ENCODE peak calls at places on chromosomes 2 and 18, in seven cellular contexts. T is H9, M is HCT116, O is neural progenitor cell, Y is PC-3, J is K562, K is IMR-90. E is an unnamed sample.
A peak's percentile ranks its signal among the peaks of the same experiment; 100 is the strongest.

GRCh38 chr2:127984551-127984950 is 43.3 kb downstream of the SAP130 start:
- DNase-seq in Y (no peak), M (no peak), J (peak; percentile 22), O (no peak), K (peak; percentile 60), T (no peak), E (peak; percentile 18)

GRCh38 chr18:32368170-32368569 is 102.5 kb downstream of the GAREM1 start:
- DNase-seq in Y (no peak), J (no peak), T (no peak), K (no peak), O (no peak), M (no peak), E (no peak)

GRCh38 chr2:120858764-120859525 is 123.3 kb downstream of the GLI2 start:
- DNase-seq in J (no peak), O (peak; percentile 87), T (peak; percentile 71), M (no peak), K (no peak), Y (no peak), E (no peak)

GRCh38 chr2:216215991-216216390 is 106.8 kb downstream of the XRCC5 start:
- DNase-seq in J (peak; percentile 21), M (no peak), T (no peak), Y (peak; percentile 32), K (peak; percentile 40), O (peak; percentile 14), E (no peak)

GRCh38 chr2:96692094-96692971 is 47.5 kb downstream of the LMAN2L start:
- DNase-seq in M (no peak), Y (no peak), T (no peak), O (no peak), K (no peak), J (no peak), E (no peak)

GRCh38 chr2:239383796-239384156 is 17.0 kb downstream of the HDAC4 start:
- DNase-seq in K (no peak), O (no peak), T (no peak), Y (no peak), M (no peak), J (no peak), E (no peak)

GRCh38 chr2:86194751-86195054 is 559 bp downstream of the IMMT start:
- DNase-seq in Y (peak; percentile 92), O (no peak), K (no peak), M (peak; percentile 90), T (peak; percentile 96), J (no peak), E (no peak)

GRCh38 chr2:216139884-216140283 is 30.7 kb downstream of the XRCC5 start:
- DNase-seq in M (peak; percentile 21), O (peak; percentile 26), Y (peak; percentile 43), K (no peak), J (peak; percentile 13), T (peak; percentile 43), E (no peak)

GRCh38 chr18:51077217-51077616 is 47.2 kb downstream of the SMAD4 start:
- DNase-seq in K (peak; percentile 62), Y (no peak), J (no peak), T (no peak), M (no peak), O (no peak), E (peak; percentile 76)

GRCh38 chr2:30421551-30422436 is 25.3 kb upstream of the LCLAT1 start:
- DNase-seq in K (peak; percentile 84), O (peak; percentile 43), Y (no peak), M (no peak), J (no peak), T (no peak), E (peak; percentile 55)

GRCh38 chr18:46360102-46360699 is 256.0 kb downstream of the HAUS1 start:
- DNase-seq in O (no peak), J (no peak), T (no peak), Y (no peak), K (no peak), M (no peak), E (no peak)

GRCh38 chr2:37809525-37809924 is 115.6 kb upstream of the RMDN2 start:
- DNase-seq in Y (peak; percentile 79), K (peak; percentile 65), O (peak; percentile 9), J (no peak), T (no peak), M (peak; percentile 12), E (no peak)

GRCh38 chr2:165328272-165328671 is 89.1 kb downstream of the SCN2A start:
- DNase-seq in Y (no peak), M (no peak), T (no peak), K (no peak), O (no peak), J (no peak), E (no peak)

GRCh38 chr2:112181571-112182290 is 43.5 kb downstream of the FBLN7 start:
- DNase-seq in K (no peak), M (no peak), T (peak; percentile 64), J (no peak), O (no peak), Y (no peak), E (no peak)

GRCh38 chr18:79519751-79520472 is 124.2 kb downstream of the NFATC1 start:
- DNase-seq in Y (no peak), J (peak; percentile 35), M (no peak), K (peak; percentile 38), T (peak; percentile 50), O (peak; percentile 50), E (peak; percentile 20)

GRCh38 chr18:3397031-3397750 is 52.8 kb upstream of the TGIF1 start:
- DNase-seq in J (no peak), K (no peak), O (no peak), T (no peak), Y (peak; percentile 67), M (no peak), E (no peak)

GRCh38 chr2:27322766-27323591 is at the start of gene MPV17:
- DNase-seq in K (peak; percentile 91), J (peak; percentile 96), O (peak; percentile 93), M (peak; percentile 88), Y (peak; percentile 93), T (peak; percentile 95), E (peak; percentile 88)

GRCh38 chr2:106020821-106021316 is 173.2 kb downstream of the UXS1 start:
- DNase-seq in M (no peak), Y (no peak), T (no peak), K (no peak), O (peak; percentile 20), J (no peak), E (peak; percentile 6)

GRCh38 chr2:29657674-29658073 is 263.7 kb downstream of the ALK start:
- DNase-seq in O (peak; percentile 58), Y (no peak), M (no peak), J (no peak), T (no peak), K (no peak), E (no peak)

GRCh38 chr2:9895669-9896068 is 52.4 kb downstream of the TAF1B start:
- DNase-seq in M (no peak), O (no peak), T (no peak), Y (no peak), K (no peak), J (no peak), E (no peak)

GRCh38 chr2:100548771-100549170 is 14.0 kb upstream of the PDCL3 start:
- DNase-seq in Y (no peak), T (no peak), O (peak; percentile 15), M (no peak), K (no peak), J (no peak), E (no peak)

DNA sequence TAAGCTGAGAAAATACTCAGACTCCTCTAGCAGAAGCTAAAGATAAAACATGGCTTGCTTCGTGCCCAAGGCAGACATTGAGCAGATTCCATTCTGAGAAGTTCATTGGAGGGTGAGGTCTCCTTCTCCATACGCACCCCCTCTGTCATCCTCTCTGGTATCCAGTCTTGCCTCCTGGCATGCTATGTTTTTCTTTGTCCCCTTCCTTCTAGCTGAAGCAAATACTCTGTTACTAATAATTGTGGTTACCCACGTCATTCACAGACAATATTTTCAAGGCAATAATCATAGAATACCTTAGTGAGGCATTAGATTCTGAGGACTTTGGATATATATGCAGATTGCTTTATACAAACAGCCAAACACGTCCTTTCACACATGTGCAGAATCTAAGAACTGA is 66.2 kb upstream of the KLF7 start:
- DNase-seq in K (peak; percentile 72), T (no peak), O (no peak), J (no peak), Y (no peak), M (no peak), E (peak; percentile 86)
- H2AFZ ChIP-seq in K (peak overlapping the region; percentile 56), T (no peak overlapping the region), O (no peak overlapping the region), J (no peak overlapping the region), Y (no peak overlapping the region), M (no peak overlapping the region), E (peak overlapping the region; percentile 14)

GRCh38 chr2:94874277-94874997 is 3.2 kb downstream of the TEKT4 start:
- DNase-seq in K (peak; percentile 6), Y (peak; percentile 80), T (peak; percentile 51), M (peak; percentile 24), J (peak; percentile 83), O (no peak), E (no peak)
- TF ChIP-seq CTCF in K (peak; percentile 98), Y (peak; percentile 98), T (peak; percentile 90), M (peak; percentile 100), J (peak; percentile 100), O (peak; percentile 35), E (peak; percentile 37)

DNA sequence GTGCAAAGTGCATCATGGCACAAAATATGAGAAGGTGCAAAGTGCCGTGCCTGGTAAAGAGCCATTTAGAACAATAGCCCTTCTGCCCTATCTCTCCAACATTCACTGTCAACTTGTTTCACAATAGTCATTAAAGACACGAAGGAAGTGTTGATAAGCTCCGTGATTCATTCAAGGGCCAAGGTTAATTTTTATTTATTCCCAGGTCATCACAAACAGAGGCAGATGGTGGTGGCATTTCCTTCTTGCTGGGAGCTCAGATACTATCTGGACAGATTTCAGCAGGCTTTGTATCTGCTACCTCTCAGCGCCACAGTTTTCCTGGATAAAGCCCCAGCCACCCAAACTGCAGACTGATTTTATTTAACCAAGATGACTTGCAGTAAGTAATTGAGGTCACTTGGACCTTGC is 309.3 kb downstream of the ZNF521 start:
- DNase-seq in K (no peak), O (no peak), J (no peak), T (no peak), Y (no peak), M (no peak), E (no peak)
- H3K27me3 ChIP-seq in K (peaks cover 5% of the 10 kb centered on the region), O (peaks cover 13% of the 10 kb centered on the region), J (no peaks in the 10 kb centered on the region), T (peaks cover 28% of the 10 kb centered on the region), Y (peaks cover 87% of the 10 kb centered on the region), M (no peaks in the 10 kb centered on the region), E (no peaks in the 10 kb centered on the region)

GRCh38 chr18:59048378-59048777 is 91.3 kb upstream of the SEC11C start:
- DNase-seq in M (no peak), Y (no peak), K (no peak), J (no peak), T (peak; percentile 36), O (no peak), E (no peak)
- H2AFZ ChIP-seq in M (no peak overlapping the region), Y (no peak overlapping the region), K (no peak overlapping the region), J (no peak overlapping the region), T (no peak overlapping the region), O (no peak overlapping the region), E (peak overlapping the region; percentile 26)

DNA sequence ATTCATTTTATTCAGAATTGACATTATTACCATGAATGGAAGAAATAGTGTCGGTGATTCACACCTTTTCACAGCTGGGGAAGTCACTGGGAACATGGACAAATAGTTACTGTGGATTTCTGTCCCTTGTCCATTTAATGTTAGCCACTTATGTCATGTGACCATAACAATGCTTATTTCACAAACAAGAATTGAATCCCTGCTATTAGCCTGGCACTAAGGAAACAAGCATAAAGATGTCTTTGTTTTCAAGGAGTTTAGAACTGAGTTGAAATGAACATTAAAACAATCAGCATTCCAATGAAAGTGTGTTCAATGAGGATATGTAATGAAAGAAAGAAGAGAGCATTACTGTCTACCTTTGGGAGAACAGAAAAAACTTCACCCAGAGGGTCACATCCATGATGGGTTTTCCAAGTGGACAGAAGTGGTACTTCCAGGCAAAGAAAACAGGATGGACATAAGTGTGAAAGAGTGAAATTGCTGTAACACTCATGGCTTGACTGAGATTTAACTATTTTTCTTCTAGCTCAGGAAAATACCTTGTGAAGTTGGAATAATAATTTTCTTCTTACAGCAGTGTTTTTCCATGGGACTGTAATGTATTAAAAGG is 324.5 kb upstream of the UBE2E3 start:
- DNase-seq in J (no peak), O (no peak), Y (no peak), K (no peak), T (no peak), M (no peak), E (no peak)
- TF ChIP-seq CTCF in J (no peak), O (peak; percentile 44), Y (peak; percentile 20), K (peak; percentile 5), T (peak; percentile 52), M (peak; percentile 49), E (no peak)